ENCODE peak calls at places on chromosomes 11 and 22, in four cellular contexts. T is endothelial cell of umbilical vein, L is H7, Q is psoas muscle. J is an unnamed sample.
A peak's percentile ranks its signal among the peaks of the same experiment; 100 is the strongest.

GRCh38 chr11:109521571-109522086 is 99.6 kb downstream of the C11orf87 start:
- DNase-seq in T (no peak), L (no peak), Q (no peak), J (no peak)

GRCh38 chr22:48957311-48957986 is 870.2 kb downstream of the BRD1 start:
- DNase-seq in T (no peak), Q (no peak), L (peak; percentile 46), J (no peak)

GRCh38 chr11:66863428-66864125 is 6.7 kb downstream of the LRFN4 start:
- DNase-seq in L (no peak), Q (no peak), T (no peak), J (no peak)

GRCh38 chr11:66950113-66950535 is 8.1 kb downstream of the PC start:
- DNase-seq in Q (peak; percentile 62), T (peak; percentile 80), L (peak; percentile 37), J (no peak)

GRCh38 chr11:46630237-46630636 is 12.9 kb downstream of the ATG13 start:
- DNase-seq in T (no peak), L (no peak), Q (no peak), J (no peak)

GRCh38 chr11:2287102-2287501 is 14.6 kb downstream of the C11orf21 start:
- DNase-seq in Q (peak; percentile 32), T (no peak), L (peak; percentile 41), J (no peak)

GRCh38 chr11:18457435-18457834 is 1.8 kb downstream of the LDHAL6A start:
- DNase-seq in Q (no peak), T (peak; percentile 72), L (no peak), J (no peak)

GRCh38 chr22:42432020-42432596 is at the start of gene NFAM1:
- DNase-seq in L (peak; percentile 80), T (no peak), Q (peak; percentile 76), J (no peak)

GRCh38 chr22:37967637-37968451 is 14.3 kb downstream of the POLR2F start:
- DNase-seq in L (no peak), T (no peak), Q (no peak), J (no peak)

GRCh38 chr11:2205214-2205770 is 33.7 kb upstream of the TH start:
- DNase-seq in L (no peak), Q (no peak), T (no peak), J (no peak)

GRCh38 chr11:6817668-6818067 is 18.2 kb upstream of the OR6A2 start:
- DNase-seq in T (no peak), Q (no peak), L (peak; percentile 73), J (no peak)

GRCh38 chr11:109039611-109040010 is 374.7 kb downstream of the DDX10 start:
- DNase-seq in L (no peak), T (peak; percentile 35), Q (no peak), J (no peak)

GRCh38 chr11:75668508-75669297 is at the start of gene MAP6:
- DNase-seq in L (peak; percentile 83), T (no peak), Q (peak; percentile 58), J (no peak)

GRCh38 chr11:116910378-116910777 is 73.0 kb upstream of the APOA1 start:
- DNase-seq in Q (no peak), T (no peak), L (no peak), J (no peak)